ENCODE peak calls at places on chromosomes 6 and 20, in four cellular contexts. One of them, this sample, is unnamed.

GRCh38 chr6:17352302-17352701 is 41.1 kb upstream of the CAP2 start:
- DNase-seq in activated naive CD4-positive, alpha-beta T cell treated with Interleukin-2 at 50 U/mL for 16 hours: no peak
- DNase-seq in Calu3: no peak
- DNase-seq in globus pallidus: no peak
- DNase-seq in this sample: no peak

GRCh38 chr20:48774696-48775095 is 53.1 kb downstream of the PREX1 start:
- DNase-seq in Calu3: no peak
- DNase-seq in globus pallidus: no peak
- DNase-seq in activated naive CD4-positive, alpha-beta T cell treated with Interleukin-2 at 50 U/mL for 16 hours: no peak
- DNase-seq in this sample: no peak

GRCh38 chr20:32247957-32248497 is 29.4 kb upstream of the KIF3B start:
- DNase-seq in activated naive CD4-positive, alpha-beta T cell treated with Interleukin-2 at 50 U/mL for 16 hours: no peak
- DNase-seq in Calu3: no peak
- DNase-seq in globus pallidus: no peak
- DNase-seq in this sample: no peak

GRCh38 chr6:136609878-136610706 is 59.9 kb upstream of the MAP7 start:
- DNase-seq in Calu3: peak
- DNase-seq in globus pallidus: peak
- DNase-seq in activated naive CD4-positive, alpha-beta T cell treated with Interleukin-2 at 50 U/mL for 16 hours: no peak
- DNase-seq in this sample: no peak

GRCh38 chr6:118551063-118551672 is 3.1 kb downstream of the PLN start:
- DNase-seq in activated naive CD4-positive, alpha-beta T cell treated with Interleukin-2 at 50 U/mL for 16 hours: no peak
- DNase-seq in Calu3: peak
- DNase-seq in globus pallidus: peak
- DNase-seq in this sample: no peak

GRCh38 chr6:169934699-169935347 is 183.4 kb downstream of the ERMARD start:
- DNase-seq in globus pallidus: no peak
- DNase-seq in Calu3: no peak
- DNase-seq in activated naive CD4-positive, alpha-beta T cell treated with Interleukin-2 at 50 U/mL for 16 hours: no peak
- DNase-seq in this sample: no peak

GRCh38 chr20:38209054-38209675 is 44.1 kb upstream of the TGM2 start:
- DNase-seq in Calu3: no peak
- DNase-seq in activated naive CD4-positive, alpha-beta T cell treated with Interleukin-2 at 50 U/mL for 16 hours: no peak
- DNase-seq in globus pallidus: no peak
- DNase-seq in this sample: peak

GRCh38 chr6:3749390-3749978 is 2.0 kb downstream of the PXDC1 start:
- DNase-seq in globus pallidus: no peak
- DNase-seq in activated naive CD4-positive, alpha-beta T cell treated with Interleukin-2 at 50 U/mL for 16 hours: no peak
- DNase-seq in Calu3: peak
- DNase-seq in this sample: no peak

GRCh38 chr20:5095931-5096330 is 23.8 kb downstream of the PCNA start:
- DNase-seq in globus pallidus: no peak
- DNase-seq in Calu3: no peak
- DNase-seq in activated naive CD4-positive, alpha-beta T cell treated with Interleukin-2 at 50 U/mL for 16 hours: no peak
- DNase-seq in this sample: no peak

GRCh38 chr20:36219671-36220220 is 16.5 kb upstream of the AAR2 start:
- DNase-seq in activated naive CD4-positive, alpha-beta T cell treated with Interleukin-2 at 50 U/mL for 16 hours: no peak
- DNase-seq in globus pallidus: peak
- DNase-seq in Calu3: no peak
- DNase-seq in this sample: no peak

GRCh38 chr6:33508935-33509926 is 54.9 kb downstream of the ZBTB9 start:
- DNase-seq in globus pallidus: peak
- DNase-seq in Calu3: no peak
- DNase-seq in activated naive CD4-positive, alpha-beta T cell treated with Interleukin-2 at 50 U/mL for 16 hours: no peak
- DNase-seq in this sample: no peak